ENCODE peak calls at places on chromosomes 3 and 15, in eight cellular contexts. J, N, T, P, F, D, S and L are unnamed samples.

GRCh38 chr15:68431037-68431791 is 749 bp downstream of the ITGA11 start:
- DNase-seq in J (no peak), N (no peak), T (no peak), P (no peak), F (peak; percentile 74), D (no peak), S (no peak), L (peak; percentile 21)

GRCh38 chr3:48412375-48413001 is 17.4 kb downstream of the PLXNB1 start:
- DNase-seq in J (no peak), N (no peak), T (no peak), P (no peak), F (no peak), D (no peak), S (peak; percentile 17), L (no peak)

GRCh38 chr3:8313591-8314298 is 187.9 kb upstream of the LMCD1 start:
- DNase-seq in J (no peak), N (no peak), T (no peak), P (no peak), F (no peak), D (no peak), S (no peak), L (peak; percentile 80)

GRCh38 chr3:123795471-123796251 is 88.5 kb downstream of the MYLK start:
- DNase-seq in J (no peak), N (no peak), T (no peak), P (no peak), F (no peak), D (no peak), S (no peak), L (no peak)

GRCh38 chr3:13186416-13186815 is 113.2 kb upstream of the IQSEC1 start:
- DNase-seq in J (no peak), N (no peak), T (no peak), P (no peak), F (no peak), D (no peak), S (no peak), L (no peak)

GRCh38 chr3:133301194-133301593 is 98.7 kb upstream of the BFSP2 start:
- DNase-seq in J (no peak), N (no peak), T (no peak), P (no peak), F (no peak), D (no peak), S (no peak), L (no peak)

GRCh38 chr3:173501941-173502489 is 104.5 kb downstream of the NLGN1 start:
- DNase-seq in J (no peak), N (no peak), T (no peak), P (peak; percentile 37), F (no peak), D (no peak), S (no peak), L (no peak)

GRCh38 chr15:98231696-98232440 is 271.4 kb downstream of the ARRDC4 start:
- DNase-seq in J (no peak), N (no peak), T (no peak), P (peak; percentile 49), F (no peak), D (no peak), S (no peak), L (no peak)

GRCh38 chr3:156691920-156692319 is 17.5 kb downstream of the TIPARP start:
- DNase-seq in J (no peak), N (no peak), T (no peak), P (peak; percentile 36), F (no peak), D (no peak), S (no peak), L (no peak)